ENCODE peak calls at places on chromosomes 4 and X, in ten cellular contexts. G, O, Y, H, P, Z, X, I, K and J are unnamed samples.

GRCh38 chr4:153206534-153206933 is 2.3 kb downstream of the TRIM2 start:
- DNase-seq in H (no peak), I (no peak), P (no peak), G (no peak), K (no peak), O (no peak), Y (no peak), Z (no peak), X (no peak), J (no peak)

GRCh38 chr4:79585834-79586233 is 177.8 kb upstream of the GK2 start:
- DNase-seq in X (no peak), P (no peak), H (no peak), Z (no peak), I (no peak), G (no peak), K (no peak), O (no peak), Y (no peak), J (no peak)

GRCh38 chrX:2391869-2392606 is 108.7 kb downstream of the DHRSX start:
- DNase-seq in G (no peak), O (no peak), X (peak; percentile 81), Z (no peak), P (peak; percentile 88), H (no peak), I (peak; percentile 61), Y (no peak), K (peak; percentile 84), J (peak; percentile 61)

GRCh38 chr4:125849869-125850268 is 535.1 kb downstream of the FAT4 start:
- DNase-seq in Z (no peak), O (no peak), Y (no peak), G (no peak), P (peak; percentile 32), K (peak; percentile 47), H (no peak), X (peak; percentile 6), I (peak; percentile 41), J (no peak)

GRCh38 chr4:148287111-148287510 is 155.1 kb downstream of the NR3C2 start:
- DNase-seq in H (no peak), O (no peak), Y (no peak), Z (no peak), X (no peak), I (no peak), P (no peak), K (no peak), G (no peak), J (no peak)

GRCh38 chr4:127648061-127648460 is 15.3 kb downstream of the INTU start:
- DNase-seq in K (no peak), G (no peak), O (no peak), P (no peak), I (no peak), X (no peak), Y (no peak), H (no peak), Z (no peak), J (no peak)

GRCh38 chrX:19017271-19017670 is 33.4 kb upstream of the PHKA2 start:
- DNase-seq in I (no peak), H (no peak), P (peak; percentile 6), Z (no peak), X (no peak), Y (no peak), O (peak; percentile 3), K (peak; percentile 25), G (no peak), J (peak; percentile 11)

GRCh38 chrX:39318497-39319343 is 517.5 kb downstream of the MID1IP1 start:
- DNase-seq in Y (no peak), K (no peak), Z (peak; percentile 38), H (no peak), G (no peak), I (no peak), P (no peak), X (no peak), O (no peak), J (no peak)

GRCh38 chr4:138734746-138735145 is 280.8 kb upstream of the NOCT start:
- DNase-seq in O (no peak), P (peak; percentile 38), G (no peak), X (peak; percentile 57), I (no peak), H (no peak), Y (no peak), Z (no peak), K (peak; percentile 57), J (peak; percentile 68)

GRCh38 chr4:60506061-60506460 is 694.1 kb upstream of the ADGRL3 start:
- DNase-seq in G (no peak), H (no peak), I (no peak), K (no peak), X (no peak), P (no peak), Z (no peak), Y (no peak), O (no peak), J (no peak)

GRCh38 chrX:130669233-130669632 is 233.8 kb downstream of the ENOX2 start:
- DNase-seq in X (no peak), O (no peak), G (no peak), I (no peak), P (peak; percentile 10), Z (no peak), K (peak; percentile 22), Y (no peak), H (no peak), J (no peak)

GRCh38 chr4:181802207-181802606 is 441.0 kb upstream of the TENM3 start:
- DNase-seq in K (no peak), G (no peak), Y (no peak), P (no peak), X (no peak), Z (no peak), O (no peak), I (no peak), H (no peak), J (no peak)

GRCh38 chrX:114127005-114127404 is 456.9 kb upstream of the HTR2C start:
- DNase-seq in H (no peak), I (no peak), O (no peak), Y (no peak), X (no peak), K (no peak), Z (no peak), G (no peak), P (no peak), J (no peak)

GRCh38 chr4:135239964-135240363 is 1038.4 kb upstream of the PABPC4L start:
- DNase-seq in K (no peak), Z (no peak), Y (no peak), X (no peak), O (no peak), H (no peak), P (no peak), I (no peak), G (no peak), J (no peak)

GRCh38 chr4:84800256-84800655 is 166.2 kb downstream of the WDFY3 start:
- DNase-seq in H (no peak), I (no peak), Z (no peak), X (no peak), K (no peak), P (no peak), O (no peak), Y (no peak), G (no peak), J (no peak)

GRCh38 chr4:85419103-85419502 is 55.8 kb upstream of the ARHGAP24 start:
- DNase-seq in G (no peak), Z (no peak), I (no peak), P (no peak), O (no peak), K (no peak), H (no peak), X (no peak), Y (no peak), J (no peak)

GRCh38 chr4:53830511-53830910 is 233.9 kb downstream of the CHIC2 start:
- DNase-seq in Y (no peak), H (no peak), P (no peak), O (no peak), K (no peak), G (no peak), X (no peak), Z (no peak), I (no peak), J (no peak)

GRCh38 chrX:130772313-130773140 is 130.5 kb downstream of the ENOX2 start:
- DNase-seq in O (no peak), P (no peak), H (no peak), Y (no peak), Z (no peak), I (peak; percentile 32), X (peak; percentile 63), G (no peak), K (peak; percentile 24), J (no peak)

GRCh38 chr4:184298255-184298654 is 80.6 kb upstream of the ENPP6 start:
- DNase-seq in I (no peak), P (no peak), Z (no peak), O (no peak), H (no peak), K (no peak), X (no peak), Y (no peak), G (no peak), J (no peak)

GRCh38 chr4:1409079-1409805 is 3.0 kb upstream of the NKX1-1 start:
- DNase-seq in P (no peak), H (no peak), G (no peak), Z (peak; percentile 11), I (no peak), K (no peak), X (no peak), O (no peak), Y (no peak), J (no peak)

GRCh38 chrX:39167791-39168190 is 366.5 kb downstream of the MID1IP1 start:
- DNase-seq in H (no peak), Y (no peak), X (no peak), Z (no peak), O (no peak), I (no peak), K (no peak), G (no peak), P (no peak), J (no peak)

GRCh38 chrX:68830486-68831404 is 1.9 kb downstream of the EFNB1 start:
- DNase-seq in H (no peak), G (no peak), P (no peak), O (no peak), K (no peak), Z (no peak), I (no peak), Y (no peak), X (no peak), J (no peak)

GRCh38 chr4:77358315-77358928 is 201.4 kb downstream of the CCNG2 start:
- DNase-seq in Y (no peak), X (peak; percentile 24), O (peak; percentile 55), H (no peak), I (no peak), K (peak; percentile 53), Z (no peak), G (no peak), P (peak; percentile 21), J (peak; percentile 45)

GRCh38 chr4:158018831-158019230 is 154.0 kb downstream of the GASK1B start:
- DNase-seq in X (no peak), Z (no peak), G (no peak), I (no peak), O (no peak), P (no peak), Y (no peak), K (no peak), H (no peak), J (no peak)

GRCh38 chrX:145923376-145923775 is 105.7 kb downstream of the SLITRK2 start:
- DNase-seq in I (no peak), Z (no peak), X (no peak), K (no peak), G (no peak), H (no peak), Y (no peak), P (no peak), O (no peak), J (no peak)

GRCh38 chr4:169252339-169253086 is 18.2 kb downstream of the SH3RF1 start:
- DNase-seq in H (no peak), I (no peak), O (no peak), P (no peak), K (peak; percentile 61), X (peak; percentile 69), Z (no peak), Y (no peak), G (no peak), J (peak; percentile 65)

GRCh38 chr4:148790691-148791090 is 348.5 kb upstream of the NR3C2 start:
- DNase-seq in K (peak; percentile 37), Y (no peak), Z (no peak), P (no peak), O (no peak), G (no peak), I (no peak), X (no peak), H (no peak), J (no peak)